ENCODE peak calls at places on chromosomes 6 and 20, in six cellular contexts. S, F, U, W, Y and I are unnamed samples.

GRCh38 chr6:114187563-114187962 is 155.3 kb downstream of the HS3ST5 start:
- DNase-seq in W (no peak), Y (no peak), S (no peak), F (no peak), U (no peak), I (no peak)

GRCh38 chr6:45305546-45305945 is 22.6 kb upstream of the RUNX2 start:
- DNase-seq in U (no peak), S (peak), F (no peak), W (no peak), Y (no peak), I (peak)

GRCh38 chr6:159875194-159875593 is 15.6 kb upstream of the MAS1 start:
- DNase-seq in U (peak), S (no peak), Y (no peak), F (no peak), W (no peak), I (no peak)

GRCh38 chr6:43378631-43379030 is 9.2 kb upstream of the ZNF318 start:
- DNase-seq in F (no peak), Y (no peak), U (no peak), S (no peak), W (no peak), I (no peak)

GRCh38 chr20:13443690-13444089 is 195.0 kb downstream of the TASP1 start:
- DNase-seq in U (no peak), Y (no peak), W (no peak), F (no peak), S (no peak), I (no peak)

GRCh38 chr6:17938885-17939284 is 48.5 kb downstream of the KIF13A start:
- DNase-seq in S (peak), F (peak), U (no peak), Y (no peak), W (no peak), I (peak)

GRCh38 chr20:10665027-10665561 is 8.7 kb downstream of the JAG1 start:
- DNase-seq in F (no peak), W (no peak), S (peak), U (peak), Y (no peak), I (peak)

GRCh38 chr6:156777866-156778614 is 862 bp downstream of the ARID1B start:
- DNase-seq in U (peak), W (peak), F (peak), S (peak), Y (peak), I (peak)

GRCh38 chr20:32559753-32560380 is 25.3 kb downstream of the NOL4L start:
- DNase-seq in F (no peak), W (no peak), U (no peak), S (peak), Y (no peak), I (no peak)

GRCh38 chr6:11770546-11771466 is 7.8 kb downstream of the ADTRP start:
- DNase-seq in S (peak), Y (no peak), U (peak), F (peak), W (peak), I (peak)

GRCh38 chr6:29728173-29728879 is 5.1 kb downstream of the HLA-F start:
- DNase-seq in W (no peak), Y (no peak), U (no peak), S (no peak), F (no peak), I (no peak)

GRCh38 chr6:39092124-39092523 is 22.9 kb downstream of the SAYSD1 start:
- DNase-seq in U (no peak), Y (peak), W (no peak), S (no peak), F (no peak), I (no peak)

GRCh38 chr6:143822584-143823024 is 20.5 kb upstream of the LTV1 start:
- DNase-seq in S (no peak), Y (no peak), W (no peak), F (peak), U (no peak), I (no peak)

GRCh38 chr6:41427642-41428401 is 92.4 kb downstream of the NCR2 start:
- DNase-seq in S (peak), Y (peak), F (peak), W (peak), U (peak), I (no peak)

GRCh38 chr6:156689656-156690055 is 87.5 kb upstream of the ARID1B start:
- DNase-seq in U (no peak), W (no peak), Y (no peak), F (no peak), S (no peak), I (no peak)

GRCh38 chr6:169317441-169318202 is 64.0 kb upstream of the THBS2 start:
- DNase-seq in F (no peak), W (no peak), S (no peak), U (no peak), Y (no peak), I (no peak)

GRCh38 chr6:77401231-77401630 is 62.1 kb downstream of the HTR1B start:
- DNase-seq in Y (no peak), F (no peak), U (no peak), S (peak), W (no peak), I (peak)

GRCh38 chr20:13458860-13459451 is 179.8 kb downstream of the TASP1 start:
- DNase-seq in F (peak), Y (peak), W (no peak), S (peak), U (no peak), I (peak)

DNA sequence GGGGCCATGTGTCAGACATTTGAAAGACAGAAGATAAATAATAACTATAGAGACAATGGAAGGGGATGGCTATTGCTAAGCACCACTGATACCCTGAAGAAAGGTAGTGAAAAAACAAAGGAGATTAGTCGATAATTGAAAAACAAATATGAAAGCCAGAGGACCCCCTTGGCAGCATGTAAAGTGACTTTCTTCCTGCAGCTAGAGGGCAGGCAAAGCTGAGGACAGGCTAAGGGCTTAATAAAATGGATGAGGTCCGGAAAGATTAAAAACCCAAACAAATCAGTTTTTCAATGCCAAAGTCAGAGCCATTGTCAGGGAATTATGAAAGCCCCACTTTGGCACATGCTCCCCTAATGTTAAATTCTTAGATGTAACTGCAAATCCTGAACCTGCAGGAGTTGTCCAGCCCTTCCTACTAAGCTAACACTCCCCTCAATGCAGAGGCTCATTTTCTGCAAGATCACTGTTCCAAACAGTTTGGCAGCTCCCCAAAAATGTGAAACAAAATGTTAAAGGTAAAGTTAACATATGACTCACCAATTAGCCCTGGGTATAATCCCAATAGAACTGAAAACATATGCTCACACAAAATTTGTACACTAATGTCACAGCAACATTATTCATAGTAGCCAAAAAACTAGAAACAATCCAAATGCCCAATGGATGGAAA is 1177.9 kb downstream of the GRIK2 start:
- DNase-seq in W (no peak), U (no peak), Y (no peak), S (no peak), F (no peak), I (no peak)
- TF ChIP-seq CTCF in W (no peak), U (peak), Y (no peak), S (no peak), F (no peak), I (no peak)

DNA sequence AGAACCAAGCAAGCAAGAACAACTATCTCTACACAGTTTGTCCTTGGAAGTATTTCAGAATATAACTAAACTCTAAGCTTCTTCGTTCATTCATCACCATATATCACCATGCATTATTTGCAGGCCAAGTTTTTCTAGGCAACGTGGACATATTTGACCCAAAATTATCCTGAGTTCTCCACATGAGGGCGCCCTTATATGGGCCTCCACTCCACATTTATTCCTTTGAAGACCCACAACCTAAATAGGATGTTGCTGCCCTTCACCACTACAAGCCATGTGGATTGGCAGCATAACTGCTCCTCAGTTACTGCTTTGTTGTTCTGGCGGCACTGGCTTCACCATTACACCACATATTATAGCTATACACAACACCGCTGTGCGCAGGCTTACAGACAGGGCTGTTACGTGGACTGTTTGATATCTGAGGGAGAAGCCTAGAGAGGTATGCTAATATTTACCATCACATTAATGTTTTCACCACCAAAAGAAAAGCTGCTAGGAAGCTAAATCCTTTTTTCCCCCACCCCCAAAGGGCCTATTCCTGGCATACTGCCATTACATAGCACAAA is 411.8 kb downstream of the C6orf118 start:
- DNase-seq in Y (peak), S (no peak), F (no peak), U (no peak), W (no peak), I (no peak)
- TF ChIP-seq CTCF in Y (peak), S (no peak), F (no peak), U (peak), W (no peak), I (no peak)

GRCh38 chr20:59515906-59516209 is 88.5 kb upstream of the PHACTR3 start:
- DNase-seq in F (no peak), U (no peak), Y (no peak), W (no peak), S (no peak), I (no peak)
- TF ChIP-seq CTCF in F (no peak), U (no peak), Y (peak), W (no peak), S (no peak), I (no peak)

DNA sequence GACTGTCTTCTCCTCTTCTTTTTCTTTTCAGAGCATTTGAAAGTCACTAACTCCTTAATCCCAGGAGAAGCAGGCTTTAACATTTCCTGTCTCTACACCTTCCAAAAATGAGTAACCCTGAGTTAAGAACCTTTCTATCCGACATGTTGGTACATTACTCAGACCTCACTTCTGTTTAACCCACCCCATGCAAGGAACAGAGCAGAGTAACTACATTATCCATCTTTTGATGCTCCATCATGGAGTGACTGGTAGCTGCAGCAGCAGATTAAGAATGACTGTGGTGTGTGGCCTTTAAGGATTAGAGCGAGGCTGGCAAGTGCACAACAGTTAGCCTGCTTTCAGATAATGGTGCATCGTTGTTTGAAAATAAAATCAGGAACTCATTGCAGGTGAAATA is 2.0 kb downstream of the TRAF3IP2 start:
- DNase-seq in W (no peak), S (no peak), F (no peak), Y (no peak), U (no peak), I (no peak)
- TF ChIP-seq CTCF in W (no peak), S (no peak), F (no peak), Y (no peak), U (no peak), I (no peak)

DNA sequence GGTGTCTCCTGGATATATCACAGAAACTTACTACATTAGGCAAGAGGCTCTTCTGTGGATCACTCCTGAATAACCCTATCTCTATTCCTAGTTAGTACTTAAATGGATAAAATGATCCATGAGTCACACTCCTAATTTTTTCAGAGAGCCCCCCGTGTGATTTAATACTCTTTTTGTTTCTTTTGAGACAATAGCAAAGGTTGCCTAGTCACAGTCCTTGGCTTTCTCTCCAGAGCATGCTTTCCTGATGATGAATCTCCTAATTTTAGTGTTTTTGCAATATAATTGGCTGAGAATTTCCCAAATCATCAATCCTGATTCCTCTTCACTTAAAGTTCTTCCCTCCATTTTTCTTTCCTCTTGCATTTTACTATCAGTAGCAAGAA is 60.5 kb downstream of the MRAP2 start:
- DNase-seq in F (no peak), W (no peak), S (no peak), U (no peak), Y (no peak), I (no peak)
- TF ChIP-seq CTCF in F (no peak), W (no peak), S (no peak), U (no peak), Y (no peak), I (no peak)

GRCh38 chr6:136535017-136535416 is 15.2 kb downstream of the MAP7 start:
- DNase-seq in Y (no peak), S (no peak), W (no peak), F (no peak), U (no peak), I (no peak)
- TF ChIP-seq CTCF in Y (no peak), S (no peak), W (no peak), F (no peak), U (no peak), I (no peak)

GRCh38 chr20:40704828-40705227 is 15.8 kb upstream of the MAFB start:
- DNase-seq in W (no peak), F (no peak), Y (no peak), U (no peak), S (no peak), I (peak)

GRCh38 chr20:40703981-40704530 is 15.0 kb upstream of the MAFB start:
- DNase-seq in Y (no peak), W (no peak), F (no peak), U (no peak), S (no peak), I (peak)

GRCh38 chr20:40705413-40705812 is 16.4 kb upstream of the MAFB start:
- DNase-seq in S (no peak), F (no peak), Y (no peak), U (no peak), W (no peak), I (no peak)

GRCh38 chr20:40710608-40711007 is 21.6 kb upstream of the MAFB start:
- DNase-seq in U (peak), F (peak), W (no peak), S (no peak), Y (no peak), I (no peak)

GRCh38 chr20:40706977-40707582 is 18.0 kb upstream of the MAFB start:
- DNase-seq in U (peak), W (no peak), Y (no peak), F (no peak), S (no peak), I (no peak)
- TF ChIP-seq CTCF in U (peak), W (no peak), Y (peak), F (no peak), S (no peak), I (peak)

GRCh38 chr6:10422282-10423034 is 7.6 kb upstream of the TFAP2A start:
- DNase-seq in Y (no peak), U (no peak), W (no peak), S (no peak), F (no peak), I (no peak)

GRCh38 chr6:10425973-10426780 is 11.3 kb upstream of the TFAP2A start:
- DNase-seq in Y (peak), F (peak), U (peak), S (peak), W (no peak), I (no peak)

GRCh38 chr6:10421508-10422281 is 6.8 kb upstream of the TFAP2A start:
- DNase-seq in F (no peak), S (no peak), Y (no peak), W (no peak), U (no peak), I (no peak)

GRCh38 chr6:10425177-10425972 is 10.5 kb upstream of the TFAP2A start:
- DNase-seq in Y (no peak), F (no peak), U (no peak), W (no peak), S (no peak), I (no peak)

DNA sequence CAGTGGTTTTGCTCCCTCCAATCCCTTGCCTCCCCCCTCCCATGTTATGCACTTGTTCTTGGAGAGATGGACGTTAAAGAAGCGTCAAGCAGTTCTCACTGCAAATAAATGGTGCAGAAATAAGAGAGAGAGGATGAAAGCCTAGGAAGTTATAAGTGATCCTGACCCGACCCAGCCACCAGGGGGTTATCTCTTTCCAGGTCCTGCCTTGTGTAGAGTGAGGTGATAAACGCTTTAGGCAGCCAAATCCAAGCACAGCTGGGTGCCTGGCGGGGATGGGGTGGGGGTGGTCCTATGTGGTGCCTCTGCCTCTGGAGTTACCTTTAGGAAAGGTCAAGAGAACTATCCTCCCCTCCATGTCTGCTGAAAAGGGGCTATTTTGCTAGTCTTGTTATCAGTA is 9.1 kb upstream of the TFAP2A start:
- DNase-seq in S (no peak), F (no peak), U (no peak), W (no peak), Y (no peak), I (no peak)
- TF ChIP-seq CTCF in S (peak), F (no peak), U (peak), W (no peak), Y (no peak), I (peak)

GRCh38 chr6:99330159-99330558 is 19.3 kb downstream of the FAXC start:
- DNase-seq in U (peak), W (no peak), S (peak), Y (peak), F (peak), I (peak)
- TF ChIP-seq CTCF in U (peak), W (peak), S (peak), Y (peak), F (peak), I (peak)

GRCh38 chr6:4008324-4009047 is 70.5 kb downstream of the FAM217A start:
- DNase-seq in S (peak), W (no peak), F (peak), Y (no peak), U (no peak), I (no peak)
- TF ChIP-seq CTCF in S (peak), W (peak), F (peak), Y (peak), U (peak), I (peak)